ENCODE peak calls at places on chromosomes 7 and 10, in ten cellular contexts. One of them, this sample, is unnamed.

GRCh38 chr7:27647489-27647888 is 15.2 kb downstream of the HIBADH start:
- DNase-seq in posterior vena cava: no peak
- DNase-seq in RCC 7860: no peak
- DNase-seq in coronary artery: no peak
- DNase-seq in stimulated activated CD8-positive, alpha-beta memory T cell treated with anti-CD3 and anti-CD28 coated beads, Interleukin-4, amount 100 ng/mL, for 48 hours: no peak
- DNase-seq in thoracic aorta: no peak
- DNase-seq in lower leg skin: no peak
- DNase-seq in fibroblast of mammary gland: no peak
- DNase-seq in nephron progenitor cell: no peak
- DNase-seq in HFFc6: no peak
- DNase-seq in this sample: no peak

GRCh38 chr10:133355266-133355665 is 2.6 kb downstream of the FUOM start:
- DNase-seq in posterior vena cava: no peak
- DNase-seq in RCC 7860: no peak
- DNase-seq in coronary artery: no peak
- DNase-seq in stimulated activated CD8-positive, alpha-beta memory T cell treated with anti-CD3 and anti-CD28 coated beads, Interleukin-4, amount 100 ng/mL, for 48 hours: no peak
- DNase-seq in thoracic aorta: no peak
- DNase-seq in lower leg skin: no peak
- DNase-seq in fibroblast of mammary gland: no peak
- DNase-seq in nephron progenitor cell: no peak
- DNase-seq in HFFc6: no peak
- DNase-seq in this sample: no peak

GRCh38 chr10:29588640-29589421 is 45.9 kb downstream of the SVIL start:
- DNase-seq in posterior vena cava: no peak
- DNase-seq in RCC 7860: peak
- DNase-seq in coronary artery: peak
- DNase-seq in stimulated activated CD8-positive, alpha-beta memory T cell treated with anti-CD3 and anti-CD28 coated beads, Interleukin-4, amount 100 ng/mL, for 48 hours: no peak
- DNase-seq in thoracic aorta: no peak
- DNase-seq in lower leg skin: no peak
- DNase-seq in fibroblast of mammary gland: peak
- DNase-seq in nephron progenitor cell: no peak
- DNase-seq in HFFc6: peak
- DNase-seq in this sample: no peak

GRCh38 chr10:22854935-22855421 is 72.9 kb upstream of the ARMC3 start:
- DNase-seq in posterior vena cava: no peak
- DNase-seq in RCC 7860: no peak
- DNase-seq in coronary artery: no peak
- DNase-seq in stimulated activated CD8-positive, alpha-beta memory T cell treated with anti-CD3 and anti-CD28 coated beads, Interleukin-4, amount 100 ng/mL, for 48 hours: no peak
- DNase-seq in thoracic aorta: no peak
- DNase-seq in lower leg skin: no peak
- DNase-seq in fibroblast of mammary gland: no peak
- DNase-seq in nephron progenitor cell: no peak
- DNase-seq in HFFc6: no peak
- DNase-seq in this sample: no peak

GRCh38 chr10:101766753-101767599 is 8.9 kb downstream of the FGF8 start:
- DNase-seq in posterior vena cava: peak
- DNase-seq in RCC 7860: no peak
- DNase-seq in coronary artery: no peak
- DNase-seq in stimulated activated CD8-positive, alpha-beta memory T cell treated with anti-CD3 and anti-CD28 coated beads, Interleukin-4, amount 100 ng/mL, for 48 hours: no peak
- DNase-seq in thoracic aorta: no peak
- DNase-seq in lower leg skin: no peak
- DNase-seq in fibroblast of mammary gland: no peak
- DNase-seq in nephron progenitor cell: no peak
- DNase-seq in HFFc6: no peak
- DNase-seq in this sample: no peak

GRCh38 chr7:91945476-91945875 is 4.8 kb downstream of the AKAP9 start:
- DNase-seq in posterior vena cava: no peak
- DNase-seq in RCC 7860: no peak
- DNase-seq in coronary artery: no peak
- DNase-seq in stimulated activated CD8-positive, alpha-beta memory T cell treated with anti-CD3 and anti-CD28 coated beads, Interleukin-4, amount 100 ng/mL, for 48 hours: no peak
- DNase-seq in thoracic aorta: no peak
- DNase-seq in lower leg skin: no peak
- DNase-seq in fibroblast of mammary gland: peak
- DNase-seq in nephron progenitor cell: no peak
- DNase-seq in HFFc6: peak
- DNase-seq in this sample: no peak

GRCh38 chr7:42691030-42691639 is 220.7 kb downstream of the C7orf25 start:
- DNase-seq in posterior vena cava: no peak
- DNase-seq in RCC 7860: peak
- DNase-seq in coronary artery: no peak
- DNase-seq in stimulated activated CD8-positive, alpha-beta memory T cell treated with anti-CD3 and anti-CD28 coated beads, Interleukin-4, amount 100 ng/mL, for 48 hours: no peak
- DNase-seq in thoracic aorta: no peak
- DNase-seq in lower leg skin: no peak
- DNase-seq in fibroblast of mammary gland: peak
- DNase-seq in nephron progenitor cell: peak
- DNase-seq in HFFc6: peak
- DNase-seq in this sample: no peak

GRCh38 chr7:106284516-106285050 is at the start of gene NAMPT:
- DNase-seq in posterior vena cava: peak
- DNase-seq in RCC 7860: no peak
- DNase-seq in coronary artery: no peak
- DNase-seq in stimulated activated CD8-positive, alpha-beta memory T cell treated with anti-CD3 and anti-CD28 coated beads, Interleukin-4, amount 100 ng/mL, for 48 hours: peak
- DNase-seq in thoracic aorta: peak
- DNase-seq in lower leg skin: peak
- DNase-seq in fibroblast of mammary gland: no peak
- DNase-seq in nephron progenitor cell: peak
- DNase-seq in HFFc6: no peak
- DNase-seq in this sample: no peak

GRCh38 chr10:48493083-48493871 is 111.6 kb downstream of the ARHGAP22 start:
- DNase-seq in posterior vena cava: no peak
- DNase-seq in RCC 7860: no peak
- DNase-seq in coronary artery: peak
- DNase-seq in stimulated activated CD8-positive, alpha-beta memory T cell treated with anti-CD3 and anti-CD28 coated beads, Interleukin-4, amount 100 ng/mL, for 48 hours: peak
- DNase-seq in thoracic aorta: no peak
- DNase-seq in lower leg skin: no peak
- DNase-seq in fibroblast of mammary gland: no peak
- DNase-seq in nephron progenitor cell: no peak
- DNase-seq in HFFc6: no peak
- DNase-seq in this sample: peak

GRCh38 chr7:37577901-37578300 is 105.7 kb upstream of the GPR141 start:
- DNase-seq in posterior vena cava: no peak
- DNase-seq in RCC 7860: no peak
- DNase-seq in coronary artery: no peak
- DNase-seq in stimulated activated CD8-positive, alpha-beta memory T cell treated with anti-CD3 and anti-CD28 coated beads, Interleukin-4, amount 100 ng/mL, for 48 hours: no peak
- DNase-seq in thoracic aorta: no peak
- DNase-seq in lower leg skin: no peak
- DNase-seq in fibroblast of mammary gland: no peak
- DNase-seq in nephron progenitor cell: no peak
- DNase-seq in HFFc6: no peak
- DNase-seq in this sample: no peak

GRCh38 chr10:126133906-126134703 is 237.7 kb downstream of the FANK1 start:
- DNase-seq in posterior vena cava: no peak
- DNase-seq in RCC 7860: no peak
- DNase-seq in coronary artery: no peak
- DNase-seq in stimulated activated CD8-positive, alpha-beta memory T cell treated with anti-CD3 and anti-CD28 coated beads, Interleukin-4, amount 100 ng/mL, for 48 hours: no peak
- DNase-seq in thoracic aorta: no peak
- DNase-seq in lower leg skin: no peak
- DNase-seq in fibroblast of mammary gland: peak
- DNase-seq in nephron progenitor cell: no peak
- DNase-seq in HFFc6: peak
- DNase-seq in this sample: no peak

GRCh38 chr7:31098606-31099360 is 46.7 kb downstream of the ADCYAP1R1 start:
- DNase-seq in posterior vena cava: peak
- DNase-seq in RCC 7860: no peak
- DNase-seq in coronary artery: peak
- DNase-seq in stimulated activated CD8-positive, alpha-beta memory T cell treated with anti-CD3 and anti-CD28 coated beads, Interleukin-4, amount 100 ng/mL, for 48 hours: no peak
- DNase-seq in thoracic aorta: no peak
- DNase-seq in lower leg skin: no peak
- DNase-seq in fibroblast of mammary gland: no peak
- DNase-seq in nephron progenitor cell: no peak
- DNase-seq in HFFc6: no peak
- DNase-seq in this sample: no peak

GRCh38 chr10:1467450-1467849 is 269.9 kb downstream of the ADARB2 start:
- DNase-seq in posterior vena cava: no peak
- DNase-seq in RCC 7860: no peak
- DNase-seq in coronary artery: no peak
- DNase-seq in stimulated activated CD8-positive, alpha-beta memory T cell treated with anti-CD3 and anti-CD28 coated beads, Interleukin-4, amount 100 ng/mL, for 48 hours: no peak
- DNase-seq in thoracic aorta: no peak
- DNase-seq in lower leg skin: no peak
- DNase-seq in fibroblast of mammary gland: no peak
- DNase-seq in nephron progenitor cell: no peak
- DNase-seq in HFFc6: no peak
- DNase-seq in this sample: no peak

GRCh38 chr10:85655394-85655793 is 711.2 kb downstream of the GRID1 start:
- DNase-seq in posterior vena cava: no peak
- DNase-seq in RCC 7860: no peak
- DNase-seq in coronary artery: no peak
- DNase-seq in stimulated activated CD8-positive, alpha-beta memory T cell treated with anti-CD3 and anti-CD28 coated beads, Interleukin-4, amount 100 ng/mL, for 48 hours: no peak
- DNase-seq in thoracic aorta: no peak
- DNase-seq in lower leg skin: no peak
- DNase-seq in fibroblast of mammary gland: peak
- DNase-seq in nephron progenitor cell: no peak
- DNase-seq in HFFc6: no peak
- DNase-seq in this sample: no peak

GRCh38 chr10:48842231-48842630 is 97.4 kb downstream of the LRRC18 start:
- DNase-seq in posterior vena cava: no peak
- DNase-seq in RCC 7860: no peak
- DNase-seq in coronary artery: no peak
- DNase-seq in stimulated activated CD8-positive, alpha-beta memory T cell treated with anti-CD3 and anti-CD28 coated beads, Interleukin-4, amount 100 ng/mL, for 48 hours: no peak
- DNase-seq in thoracic aorta: no peak
- DNase-seq in lower leg skin: no peak
- DNase-seq in fibroblast of mammary gland: no peak
- DNase-seq in nephron progenitor cell: no peak
- DNase-seq in HFFc6: no peak
- DNase-seq in this sample: no peak

GRCh38 chr10:33758299-33758698 is 423.8 kb upstream of the NRP1 start:
- DNase-seq in posterior vena cava: no peak
- DNase-seq in RCC 7860: no peak
- DNase-seq in coronary artery: no peak
- DNase-seq in stimulated activated CD8-positive, alpha-beta memory T cell treated with anti-CD3 and anti-CD28 coated beads, Interleukin-4, amount 100 ng/mL, for 48 hours: no peak
- DNase-seq in thoracic aorta: no peak
- DNase-seq in lower leg skin: no peak
- DNase-seq in fibroblast of mammary gland: no peak
- DNase-seq in nephron progenitor cell: no peak
- DNase-seq in HFFc6: no peak
- DNase-seq in this sample: no peak

GRCh38 chr7:27156508-27156898 is at the start of gene HOXA7:
- DNase-seq in posterior vena cava: peak
- DNase-seq in RCC 7860: peak
- DNase-seq in coronary artery: no peak
- DNase-seq in stimulated activated CD8-positive, alpha-beta memory T cell treated with anti-CD3 and anti-CD28 coated beads, Interleukin-4, amount 100 ng/mL, for 48 hours: no peak
- DNase-seq in thoracic aorta: no peak
- DNase-seq in lower leg skin: no peak
- DNase-seq in fibroblast of mammary gland: peak
- DNase-seq in nephron progenitor cell: peak
- DNase-seq in HFFc6: peak
- DNase-seq in this sample: peak

This sample was measured in ascending aorta.